ENCODE peak calls at places on chromosomes 16 and 17, in four cellular contexts. I is Peyer's patch, P is upper lobe of right lung, S is K562. O is an unnamed sample.

GRCh38 chr16:70715860-70716357 is 30.1 kb upstream of the MTSS2 start:
- DNase-seq in I (no peak), P (no peak), S (no peak), O (peak)

GRCh38 chr17:81161972-81162371 is 3.3 kb upstream of the PVALEF start:
- DNase-seq in I (no peak), P (no peak), S (no peak), O (no peak)

GRCh38 chr17:61461586-61461966 is 9.4 kb downstream of the TBX4 start:
- DNase-seq in I (no peak), P (no peak), S (no peak), O (no peak)

GRCh38 chr17:50484341-50485155 is 5.9 kb downstream of the RSAD1 start:
- DNase-seq in I (no peak), P (no peak), S (no peak), O (no peak)

GRCh38 chr17:27570578-27570914 is 60.4 kb upstream of the LGALS9 start:
- DNase-seq in I (no peak), P (no peak), S (no peak), O (no peak)

GRCh38 chr16:11212819-11213196 is 43.2 kb downstream of the SOCS1 start:
- DNase-seq in I (no peak), P (no peak), S (no peak), O (no peak)

GRCh38 chr16:81277681-81278080 is 37.1 kb upstream of the GAN start:
- DNase-seq in I (no peak), P (peak), S (no peak), O (no peak)

GRCh38 chr16:30925646-30926332 is 2.4 kb downstream of the FBXL19 start:
- DNase-seq in I (no peak), P (no peak), S (no peak), O (no peak)

GRCh38 chr17:78019367-78019975 is 61.0 kb downstream of the TNRC6C start:
- DNase-seq in I (no peak), P (no peak), S (peak), O (no peak)

GRCh38 chr16:89197033-89197632 is 3.2 kb downstream of the SLC22A31 start:
- DNase-seq in I (no peak), P (peak), S (no peak), O (no peak)

GRCh38 chr17:72901657-72902056 is 190.8 kb downstream of the SLC39A11 start:
- DNase-seq in I (no peak), P (no peak), S (peak), O (no peak)

GRCh38 chr16:50267151-50267631 is 840 bp downstream of the ADCY7 start:
- DNase-seq in I (no peak), P (no peak), S (no peak), O (no peak)

GRCh38 chr16:82633964-82634600 is 7.3 kb downstream of the CDH13 start:
- DNase-seq in I (no peak), P (no peak), S (no peak), O (no peak)

GRCh38 chr16:84307209-84307954 is 12.7 kb downstream of the WFDC1 start:
- DNase-seq in I (no peak), P (no peak), S (peak), O (no peak)

DNA sequence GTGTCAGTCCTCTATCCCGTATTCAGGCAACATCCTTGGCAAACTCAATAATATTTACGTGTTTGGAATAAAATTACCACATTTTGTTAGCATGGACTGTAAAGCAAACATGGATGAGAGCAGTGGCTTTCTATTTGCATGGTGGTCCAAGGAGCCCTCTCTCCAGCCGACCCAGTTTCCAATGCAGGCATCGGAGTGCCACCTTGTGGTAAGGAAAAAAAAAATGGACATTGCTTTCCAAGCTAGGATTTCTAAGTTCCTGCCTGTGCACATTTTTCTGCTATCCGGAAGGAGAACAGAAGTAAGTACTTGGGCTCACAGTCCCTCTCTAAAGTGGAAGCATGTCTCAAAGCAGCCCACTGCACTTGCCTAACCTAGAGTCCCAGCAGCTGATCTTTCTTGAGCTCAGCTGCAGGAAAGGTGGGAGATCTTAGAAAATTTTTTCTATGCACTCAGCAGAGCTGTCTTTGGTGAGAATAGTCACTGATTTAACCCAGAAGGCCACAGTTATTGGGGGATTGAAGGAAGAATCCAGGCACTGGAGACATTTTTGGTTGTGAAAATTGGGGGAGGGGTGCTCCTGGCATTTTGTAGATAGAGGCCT is 46.0 kb upstream of the ERCC4 start:
- DNase-seq in I (no peak), P (no peak), S (peak), O (no peak)
- TF ChIP-seq CTCF in I (no peak), P (peak), S (peak), O (peak)

GRCh38 chr16:51440096-51440495 is 289.0 kb upstream of the SALL1 start:
- DNase-seq in I (no peak), P (no peak), S (no peak), O (no peak)
- H3K4me3 ChIP-seq in I (no peak), P (no peak), S (no peak), O (no peak)

GRCh38 chr16:51971184-51971583 is 575.8 kb downstream of the TOX3 start:
- DNase-seq in I (no peak), P (no peak), S (peak), O (no peak)
- TF ChIP-seq CTCF in I (no peak), P (peak), S (peak), O (peak)

GRCh38 chr16:58170223-58170622 is 27.7 kb downstream of the CSNK2A2 start:
- DNase-seq in I (no peak), P (no peak), S (no peak), O (no peak)
- H3K4me3 ChIP-seq in I (no peak), P (no peak), S (no peak), O (no peak)

DNA sequence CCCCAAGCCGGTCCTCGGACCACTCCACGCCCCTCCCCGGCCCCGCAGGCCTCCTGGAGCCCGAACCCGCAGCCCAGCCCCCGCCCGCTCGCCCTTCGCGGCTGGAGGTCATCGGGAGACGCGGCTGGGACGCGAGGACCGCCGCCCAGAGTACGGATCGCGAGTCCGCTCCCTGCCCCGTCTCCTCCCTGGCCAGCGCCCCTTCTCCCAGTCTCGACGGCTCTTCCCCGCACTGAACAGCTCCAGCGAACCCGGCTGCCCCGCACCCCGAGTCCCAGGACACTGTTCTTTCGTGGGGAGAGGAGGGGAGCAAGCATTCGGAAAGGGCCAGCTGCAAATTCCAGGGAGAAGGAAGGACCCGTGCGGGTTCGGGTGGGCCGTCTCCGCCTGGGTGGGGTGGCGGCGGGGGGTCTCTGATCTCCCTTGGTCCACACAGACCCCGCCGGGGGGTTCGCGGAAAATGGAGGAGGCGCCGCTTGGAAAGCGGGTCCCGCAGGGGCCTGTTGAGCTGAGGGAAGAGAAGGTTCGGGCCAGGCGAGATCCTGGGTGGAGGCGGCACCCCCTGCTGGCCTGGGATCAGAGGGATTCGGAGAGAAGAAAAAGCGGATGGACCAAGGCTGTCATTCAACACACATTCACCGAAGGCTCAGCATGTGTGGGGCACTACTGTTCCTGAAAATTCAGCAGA is 632 bp upstream of the RTN4RL1 start:
- DNase-seq in I (no peak), P (peak), S (peak), O (no peak)
- TF ChIP-seq CTCF in I (peak), P (peak), S (peak), O (peak)

DNA sequence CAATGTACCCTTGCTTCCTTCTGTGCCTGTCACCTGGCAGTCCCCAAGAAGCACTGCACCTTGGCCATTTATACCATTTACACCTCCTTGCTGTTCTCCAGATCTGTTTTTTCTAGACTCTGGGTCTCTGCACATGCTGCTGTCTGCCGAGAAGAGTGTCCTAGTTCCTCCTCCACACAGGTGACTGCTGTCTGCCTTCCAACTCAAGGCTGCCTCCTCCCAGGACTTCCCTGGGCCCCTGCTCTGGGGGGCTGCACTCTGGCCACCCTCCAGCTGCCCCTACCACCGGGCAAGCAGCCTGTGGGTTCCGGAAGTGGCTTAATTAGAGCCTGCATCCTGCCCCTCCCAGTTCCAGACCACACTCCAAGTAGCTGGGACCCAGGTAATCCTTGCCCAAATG is 5.7 kb upstream of the LIMD2 start:
- DNase-seq in I (no peak), P (no peak), S (no peak), O (no peak)
- H3K4me3 ChIP-seq in I (no peak), P (no peak), S (no peak), O (no peak)

GRCh38 chr17:41777157-41777578 is 9.3 kb downstream of the JUP start:
- DNase-seq in I (no peak), P (no peak), S (no peak), O (no peak)
- TF ChIP-seq CTCF in I (no peak), P (no peak), S (no peak), O (no peak)

DNA sequence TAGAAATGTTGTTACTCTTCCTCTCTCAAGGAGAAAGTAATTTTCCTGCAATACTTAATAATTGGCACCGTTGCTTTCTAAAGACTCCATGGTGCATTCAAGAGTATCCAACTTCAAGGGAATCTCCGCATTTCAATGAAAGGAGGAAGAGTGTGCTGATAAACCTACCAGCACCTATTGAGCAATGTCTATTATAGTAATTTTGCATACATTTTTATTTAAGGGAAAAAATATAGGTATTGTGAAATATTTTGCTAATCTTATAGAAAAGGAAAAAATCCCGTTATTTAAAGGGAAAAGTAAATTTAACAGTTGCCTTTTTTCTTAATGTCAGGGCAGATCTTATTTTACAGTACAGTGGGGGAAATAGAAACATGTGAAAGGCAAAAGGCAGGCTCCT is 1.1 kb upstream of the TMEM106A start:
- DNase-seq in I (no peak), P (no peak), S (no peak), O (no peak)
- H3K4me3 ChIP-seq in I (no peak), P (no peak), S (no peak), O (no peak)

DNA sequence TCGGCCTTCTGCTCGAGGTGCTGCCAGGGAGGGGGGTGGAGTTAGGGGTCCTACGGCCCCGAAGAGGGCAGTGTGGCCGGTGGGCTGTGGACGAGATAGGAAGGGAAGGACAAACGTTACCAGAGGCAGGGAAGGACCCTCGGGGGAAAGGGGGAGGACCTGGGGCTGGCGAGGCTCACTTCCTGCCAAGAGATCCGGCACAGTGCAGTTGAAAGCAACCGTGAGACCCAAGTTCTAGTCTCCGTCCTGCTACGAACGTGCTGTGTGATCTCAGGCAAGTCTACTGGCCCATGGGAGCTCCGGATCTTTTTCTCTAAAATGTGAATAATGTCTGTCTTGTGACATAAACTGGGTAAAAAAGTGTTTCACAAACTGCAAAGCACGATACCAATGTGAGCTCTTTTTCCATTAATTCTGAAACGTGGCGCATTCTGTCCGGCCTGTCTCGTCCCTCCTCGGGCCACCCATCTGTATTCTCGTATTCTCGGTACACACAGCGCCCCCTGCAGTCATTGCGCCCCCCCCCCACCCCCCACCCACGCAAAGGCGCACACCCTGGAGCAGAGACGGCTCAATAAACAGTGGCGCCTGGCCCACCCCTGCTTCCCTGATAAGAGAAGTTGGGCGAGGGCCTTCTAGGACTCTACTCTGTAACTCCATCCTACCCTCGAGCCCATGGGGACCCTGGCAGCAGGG is 8.8 kb downstream of the CYGB start:
- DNase-seq in I (peak), P (no peak), S (peak), O (no peak)
- TF ChIP-seq CTCF in I (peak), P (peak), S (peak), O (peak)

DNA sequence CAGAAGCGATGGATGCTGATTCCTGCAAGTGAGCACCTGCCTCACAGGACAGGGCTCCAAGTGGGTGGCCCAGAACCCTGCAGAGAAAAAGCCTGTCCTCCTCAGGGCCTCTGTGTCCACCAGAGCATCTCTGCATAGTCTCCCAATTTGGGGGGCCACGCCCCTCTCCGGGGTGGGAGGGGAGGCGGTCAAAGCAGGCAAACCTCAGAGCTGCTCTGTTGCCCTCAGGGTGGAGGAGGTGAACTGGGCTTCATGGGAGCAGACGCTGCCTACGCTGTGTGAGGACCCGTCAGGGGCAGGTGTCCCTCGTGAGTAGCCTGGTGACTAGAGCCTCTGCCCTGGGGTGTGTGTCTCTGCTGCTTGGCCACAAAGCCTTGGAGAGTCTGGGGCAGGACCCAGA is 19.3 kb downstream of the TRPV2 start:
- DNase-seq in I (no peak), P (no peak), S (no peak), O (no peak)
- H3K4me3 ChIP-seq in I (no peak), P (no peak), S (no peak), O (no peak)